ENCODE peak calls at places on chromosomes 16 and 17, in seven cellular contexts. U, T, Z, Q, V, L and W are unnamed samples.

GRCh38 chr16:49158029-49158642 is 123.5 kb downstream of the CBLN1 start:
- DNase-seq in Q (peak), U (peak), L (no peak), T (no peak), V (peak), Z (peak), W (no peak)

GRCh38 chr17:65297916-65298315 is 160.7 kb downstream of the RGS9 start:
- DNase-seq in Q (no peak), T (no peak), L (no peak), V (no peak), Z (no peak), U (no peak), W (no peak)

GRCh38 chr17:10127819-10128375 is 70.5 kb downstream of the GAS7 start:
- DNase-seq in L (no peak), Q (no peak), U (peak), T (peak), V (peak), Z (no peak), W (peak)

GRCh38 chr17:19384723-19385391 is 2.1 kb downstream of the MFAP4 start:
- DNase-seq in T (peak), V (peak), U (peak), Q (no peak), Z (no peak), L (no peak), W (peak)

GRCh38 chr16:27678955-27679354 is 129.0 kb downstream of the KATNIP start:
- DNase-seq in L (no peak), Z (no peak), Q (no peak), U (no peak), T (no peak), V (no peak), W (peak)

GRCh38 chr17:40884708-40885512 is at the start of gene KRT20:
- DNase-seq in T (no peak), U (no peak), Q (no peak), L (no peak), V (no peak), Z (no peak), W (no peak)

GRCh38 chr16:30004811-30005242 is 6.0 kb downstream of the DOC2A start:
- DNase-seq in U (no peak), L (no peak), V (no peak), Z (no peak), T (peak), Q (no peak), W (no peak)

GRCh38 chr17:8887834-8888703 is 20.6 kb upstream of the PIK3R6 start:
- DNase-seq in Z (peak), U (peak), Q (no peak), T (no peak), L (no peak), V (peak), W (peak)

GRCh38 chr17:59361916-59362810 is 30.7 kb downstream of the YPEL2 start:
- DNase-seq in U (peak), L (no peak), T (no peak), Z (no peak), V (peak), Q (peak), W (peak)

DNA sequence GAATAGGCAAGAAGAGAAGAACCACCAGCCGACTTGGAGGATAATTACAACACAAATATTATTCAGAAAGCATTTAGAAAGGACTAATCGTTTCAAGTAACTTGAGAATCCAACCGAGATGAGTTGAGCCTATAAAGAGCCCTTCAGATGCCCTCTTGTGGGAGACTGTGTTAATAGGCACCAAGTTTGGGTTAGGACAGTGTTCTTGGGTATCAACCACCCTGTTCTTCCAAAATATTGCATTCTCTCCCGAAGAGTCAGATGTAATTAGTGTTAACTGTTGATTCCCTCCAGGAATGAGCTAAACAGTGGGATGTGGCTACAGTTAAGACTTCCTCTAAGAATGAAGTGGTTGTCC is 87.8 kb upstream of the NOL11 start:
- DNase-seq in V (peak), Q (no peak), U (peak), Z (peak), L (no peak), T (no peak), W (peak)
- TF ChIP-seq CTCF in V (peak), Q (no peak), U (peak), Z (peak), L (peak), T (no peak), W (peak)

GRCh38 chr17:3659541-3660111 is 8.8 kb downstream of the TAX1BP3 start:
- DNase-seq in Q (no peak), V (peak), L (no peak), Z (peak), U (peak), T (no peak), W (peak)
- TF ChIP-seq CTCF in Q (no peak), V (peak), L (no peak), Z (peak), U (peak), T (no peak), W (peak)

GRCh38 chr16:68357521-68357922 is 46.7 kb downstream of the PRMT7 start:
- DNase-seq in L (no peak), Q (no peak), U (no peak), Z (no peak), T (no peak), V (no peak), W (no peak)
- TF ChIP-seq CTCF in L (no peak), Q (no peak), U (no peak), Z (no peak), T (no peak), V (no peak), W (no peak)

GRCh38 chr17:44007346-44008204 is 3.2 kb downstream of the NAGS start:
- DNase-seq in T (no peak), V (peak), U (no peak), Q (no peak), Z (no peak), L (no peak), W (no peak)
- TF ChIP-seq CTCF in T (no peak), V (no peak), U (no peak), Q (no peak), Z (no peak), L (peak), W (peak)

DNA sequence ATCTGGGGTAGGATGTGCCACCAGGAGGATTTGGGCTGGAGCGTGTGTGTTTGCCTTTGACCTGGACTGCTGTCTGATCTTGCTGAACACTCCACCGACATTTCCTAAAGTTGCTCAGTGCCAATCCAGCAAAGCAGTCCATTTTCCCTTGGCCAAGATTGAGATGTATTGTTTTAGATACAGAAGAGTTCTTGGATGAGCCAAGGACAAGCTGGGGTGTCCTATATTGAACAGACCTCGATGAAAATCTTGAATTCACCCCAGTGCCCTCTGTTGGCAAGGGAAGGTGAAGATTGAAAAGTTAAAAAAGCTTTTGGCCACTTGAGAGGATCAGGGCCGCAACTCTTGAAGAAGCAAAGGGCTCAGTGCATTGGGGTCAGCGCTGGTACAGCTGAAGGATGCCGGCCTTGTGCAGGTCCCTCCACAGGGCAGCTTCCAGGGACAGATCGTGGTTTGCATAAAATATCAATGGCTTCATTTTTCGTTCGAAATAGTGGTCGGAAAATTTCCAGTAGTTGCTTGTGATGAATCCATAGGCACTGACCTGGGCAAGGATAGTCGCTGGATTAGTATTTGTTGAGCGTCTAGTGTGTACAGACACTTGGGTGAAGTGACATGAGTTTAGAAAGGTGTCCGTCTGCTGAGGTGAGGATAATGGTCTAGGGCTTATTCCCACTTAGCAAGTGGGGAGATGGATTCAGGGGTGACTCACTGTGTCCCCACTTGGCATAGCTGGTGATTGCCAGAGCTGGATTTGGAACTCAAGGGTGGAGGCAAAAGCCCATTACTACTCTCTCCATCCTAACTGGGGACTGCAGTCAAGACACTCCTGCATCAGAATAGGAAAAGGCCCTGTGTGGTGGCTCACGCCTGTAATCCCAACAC is 19.7 kb downstream of the ST6GALNAC2 start:
- DNase-seq in V (no peak), U (no peak), Z (no peak), Q (no peak), L (no peak), T (no peak), W (no peak)
- TF ChIP-seq CTCF in V (no peak), U (no peak), Z (no peak), Q (no peak), L (no peak), T (no peak), W (no peak)

GRCh38 chr17:29504711-29505110 is 62.1 kb downstream of the ABHD15 start:
- DNase-seq in V (peak), Z (no peak), U (peak), T (no peak), Q (no peak), L (no peak), W (no peak)
- TF ChIP-seq CTCF in V (no peak), Z (no peak), U (no peak), T (no peak), Q (no peak), L (no peak), W (no peak)

DNA sequence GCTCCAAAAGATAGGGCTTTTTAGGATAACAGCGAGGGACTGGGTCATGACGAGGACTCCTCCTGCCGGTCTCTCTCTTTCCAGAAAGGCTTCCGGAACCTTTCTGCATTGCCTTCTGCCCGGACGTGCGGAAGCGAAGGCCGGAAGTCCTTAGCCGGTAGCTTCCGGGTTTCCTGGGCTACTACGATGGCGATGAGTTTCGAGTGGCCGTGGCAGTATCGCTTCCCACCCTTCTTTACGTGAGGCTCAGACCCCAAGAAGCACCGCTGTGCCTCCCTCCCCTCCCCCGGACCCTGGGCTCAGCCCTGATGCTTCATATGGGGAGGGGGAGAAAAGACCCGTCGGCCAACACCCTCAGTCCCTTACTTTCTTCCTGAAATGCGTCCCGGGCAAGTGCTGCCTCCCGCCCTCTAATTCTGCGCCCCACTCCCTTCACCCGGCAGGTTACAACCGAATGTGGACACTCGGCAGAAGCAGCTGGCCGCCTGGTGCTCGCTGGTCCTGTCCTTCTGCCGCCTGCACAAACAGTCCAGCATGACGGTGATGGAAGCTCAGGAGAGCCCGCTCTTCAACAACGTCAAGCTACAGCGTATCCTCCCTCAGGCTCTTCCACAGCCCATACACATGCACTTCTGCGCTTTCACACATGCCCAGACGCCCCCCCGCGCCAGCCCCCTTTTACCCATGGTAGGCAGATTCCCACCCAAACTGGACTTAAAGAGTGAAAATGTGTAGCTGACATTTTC is at the start of gene VPS25:
- DNase-seq in T (peak), V (peak), U (peak), Z (peak), L (peak), Q (peak), W (peak)
- TF ChIP-seq CTCF in T (no peak), V (peak), U (peak), Z (peak), L (no peak), Q (no peak), W (peak)

DNA sequence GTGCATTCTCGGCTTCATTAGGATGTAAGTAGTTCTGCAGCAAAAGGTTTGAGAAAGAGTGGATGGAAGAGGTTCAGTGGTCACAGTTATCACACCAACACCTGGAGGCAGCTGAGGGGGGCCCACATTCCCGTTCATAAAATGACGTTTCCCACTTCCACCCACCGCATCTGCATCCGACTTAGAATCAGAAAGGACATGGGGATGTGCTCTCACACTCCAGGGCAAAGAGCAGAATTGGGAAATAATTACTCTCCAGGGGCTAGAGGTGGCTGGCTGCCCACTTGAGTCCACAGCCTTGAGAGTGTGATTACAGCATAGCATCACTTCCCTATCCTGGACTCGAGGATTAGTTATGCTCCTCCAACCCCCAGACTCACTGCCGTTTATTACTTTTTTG is 122.0 kb downstream of the CPPED1 start:
- DNase-seq in Z (no peak), V (peak), L (no peak), U (peak), T (no peak), Q (no peak), W (no peak)
- TF ChIP-seq CTCF in Z (no peak), V (no peak), L (no peak), U (no peak), T (no peak), Q (no peak), W (no peak)

GRCh38 chr16:72191551-72191950 is 19.6 kb upstream of the PMFBP1 start:
- DNase-seq in L (no peak), T (no peak), V (peak), Z (no peak), Q (no peak), U (peak), W (no peak)

GRCh38 chr16:72198641-72199250 is 26.8 kb upstream of the PMFBP1 start:
- DNase-seq in Z (peak), U (no peak), Q (no peak), L (no peak), V (no peak), T (no peak), W (no peak)

GRCh38 chr16:72197556-72197955 is 25.6 kb upstream of the PMFBP1 start:
- DNase-seq in V (no peak), Z (no peak), T (no peak), Q (no peak), U (no peak), L (no peak), W (no peak)

GRCh38 chr16:72198021-72198420 is 26.1 kb upstream of the PMFBP1 start:
- DNase-seq in V (peak), Q (no peak), U (peak), T (peak), Z (no peak), L (no peak), W (peak)

GRCh38 chr16:72195609-72196008 is 23.7 kb upstream of the PMFBP1 start:
- DNase-seq in Z (peak), U (no peak), L (no peak), Q (no peak), T (no peak), V (no peak), W (no peak)
- TF ChIP-seq CTCF in Z (no peak), U (peak), L (no peak), Q (no peak), T (no peak), V (no peak), W (peak)

GRCh38 chr17:73249700-73250099 is 12.0 kb downstream of the CPSF4L start:
- DNase-seq in Q (no peak), U (no peak), V (no peak), Z (no peak), T (no peak), L (no peak), W (no peak)

GRCh38 chr17:73251871-73252270 is 9.8 kb downstream of the CPSF4L start:
- DNase-seq in Q (no peak), U (no peak), L (no peak), T (no peak), Z (no peak), V (no peak), W (no peak)

GRCh38 chr17:73250851-73251640 is 10.6 kb downstream of the CPSF4L start:
- DNase-seq in V (no peak), T (no peak), Q (no peak), U (no peak), L (no peak), Z (no peak), W (no peak)

GRCh38 chr17:73248532-73248931 is 13.1 kb downstream of the CPSF4L start:
- DNase-seq in Z (no peak), V (no peak), Q (no peak), U (no peak), L (no peak), T (no peak), W (no peak)

DNA sequence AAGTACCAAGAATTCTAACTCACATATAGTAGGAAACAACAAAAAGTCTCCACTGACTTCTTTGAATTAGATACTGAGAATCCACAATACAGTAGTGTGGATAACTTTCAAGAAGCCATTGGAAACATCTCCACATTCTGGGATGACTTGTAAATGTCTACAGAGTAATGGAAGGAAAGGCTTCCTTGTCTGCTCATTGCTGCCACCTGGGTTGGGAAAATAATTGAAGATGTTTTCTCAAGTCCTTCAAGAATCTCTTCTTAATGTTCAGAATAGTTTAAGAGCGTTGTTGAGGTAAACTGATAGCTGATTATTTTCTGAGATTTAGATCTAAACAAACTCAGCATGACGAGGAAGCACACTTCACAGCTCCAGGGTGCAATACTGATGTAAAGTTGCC is 14.0 kb downstream of the CPSF4L start:
- DNase-seq in Z (no peak), U (peak), Q (no peak), L (no peak), T (no peak), V (peak), W (no peak)
- TF ChIP-seq CTCF in Z (no peak), U (peak), Q (no peak), L (no peak), T (no peak), V (no peak), W (peak)